ENCODE peak calls at places on chromosomes 5 and 9, in five cellular contexts. O is IMR-90, Z is esophagus squamous epithelium, T is GM12891, U is ovary. F is an unnamed sample.

GRCh38 chr5:173629628-173630027 is 13.2 kb upstream of the BOD1 start:
- DNase-seq in O (no peak), Z (no peak), T (peak; percentile 30), U (no peak), F (no peak)

GRCh38 chr5:178774446-178774845 is 44.0 kb upstream of the ZNF354A start:
- DNase-seq in O (no peak), Z (no peak), T (no peak), U (no peak), F (peak; percentile 27)

GRCh38 chr5:72509401-72509800 is 2.2 kb upstream of the ZNF366 start:
- DNase-seq in O (no peak), Z (no peak), T (no peak), U (no peak), F (no peak)

GRCh38 chr9:76292246-76292645 is 102.0 kb downstream of the RFK start:
- DNase-seq in O (peak; percentile 14), Z (no peak), T (no peak), U (no peak), F (no peak)

GRCh38 chr9:1233568-1233967 is 183.4 kb downstream of the DMRT2 start:
- DNase-seq in O (no peak), Z (no peak), T (no peak), U (no peak), F (no peak)

GRCh38 chr9:16358751-16359150 is 511.7 kb downstream of the BNC2 start:
- DNase-seq in O (no peak), Z (no peak), T (no peak), U (no peak), F (no peak)

GRCh38 chr5:116575635-116576042 is 1.0 kb upstream of the SEMA6A start:
- DNase-seq in O (no peak), Z (no peak), T (peak; percentile 5), U (peak; percentile 69), F (no peak)

GRCh38 chr5:163496286-163496685 is 9.1 kb upstream of the MAT2B start:
- DNase-seq in O (peak; percentile 47), Z (no peak), T (no peak), U (no peak), F (no peak)

GRCh38 chr5:5979761-5980570 is 398.4 kb downstream of the MED10 start:
- DNase-seq in O (no peak), Z (no peak), T (no peak), U (no peak), F (no peak)
- TF ChIP-seq POLR2A in O (no peak), Z (no peak), T (no peak), U (no peak), F (no peak)

GRCh38 chr9:137223078-137224040 is 1.3 kb upstream of the RNF208 start:
- DNase-seq in O (peak; percentile 97), Z (peak; percentile 88), T (peak; percentile 99), U (peak; percentile 98), F (peak; percentile 98)
- TF ChIP-seq POLR2A in O (no peak), Z (no peak), T (peak; percentile 80), U (peak; percentile 26), F (peak; percentile 50)

GRCh38 chr5:119452373-119453044 is at the start of gene HSD17B4:
- DNase-seq in O (peak; percentile 86), Z (peak; percentile 51), T (peak; percentile 64), U (peak; percentile 85), F (peak; percentile 96)
- TF ChIP-seq POLR2A in O (no peak), Z (no peak), T (peak; percentile 57), U (peak; percentile 68), F (peak; percentile 80)

DNA sequence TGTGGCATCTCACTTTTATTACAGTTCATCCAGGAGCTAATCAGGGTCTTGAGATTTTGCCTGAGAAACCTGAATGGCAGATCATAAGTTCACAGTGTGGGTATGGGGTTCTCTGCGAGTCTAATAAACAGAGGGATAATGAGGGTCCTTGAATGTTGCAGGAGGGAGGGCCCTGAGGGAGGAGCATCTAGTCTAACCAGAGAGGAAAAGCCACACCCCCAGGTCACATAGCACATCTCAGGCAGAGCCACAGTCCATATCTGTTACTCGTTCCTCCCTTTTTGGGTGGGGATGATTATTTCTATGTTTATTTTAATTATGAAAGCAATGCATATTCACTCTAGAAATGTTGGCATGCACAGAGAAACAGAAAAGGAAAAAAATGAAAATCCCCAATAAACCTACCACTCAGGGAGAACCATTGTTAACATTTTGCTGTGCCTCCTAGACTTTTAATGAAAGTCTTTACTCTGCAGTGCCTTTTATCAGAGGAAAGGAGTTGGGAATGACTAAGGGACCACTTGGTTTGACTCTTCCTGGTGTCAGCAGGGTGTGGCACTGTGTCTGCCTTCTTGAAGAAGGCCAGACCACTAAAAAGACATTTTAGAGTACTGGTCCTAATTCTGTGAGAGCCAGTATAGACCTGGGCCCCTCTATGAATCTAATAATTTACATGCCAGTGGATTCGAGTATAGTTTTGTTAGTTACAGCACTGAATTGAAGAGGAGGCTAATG is 2.8 kb downstream of the GALNT12 start:
- DNase-seq in O (no peak), Z (no peak), T (no peak), U (no peak), F (no peak)
- TF ChIP-seq POLR2A in O (no peak), Z (no peak), T (no peak), U (no peak), F (no peak)

GRCh38 chr9:35488566-35489312 is 1.2 kb upstream of the RUSC2 start:
- DNase-seq in O (no peak), Z (no peak), T (no peak), U (no peak), F (no peak)

GRCh38 chr9:35488019-35488418 is 1.9 kb upstream of the RUSC2 start:
- DNase-seq in O (no peak), Z (no peak), T (no peak), U (no peak), F (no peak)

GRCh38 chr9:35490910-35491465 is 1.1 kb downstream of the RUSC2 start:
- DNase-seq in O (peak; percentile 59), Z (no peak), T (no peak), U (no peak), F (no peak)

GRCh38 chr9:35490155-35490909 is 421 bp downstream of the RUSC2 start:
- DNase-seq in O (no peak), Z (no peak), T (no peak), U (no peak), F (peak; percentile 68)

DNA sequence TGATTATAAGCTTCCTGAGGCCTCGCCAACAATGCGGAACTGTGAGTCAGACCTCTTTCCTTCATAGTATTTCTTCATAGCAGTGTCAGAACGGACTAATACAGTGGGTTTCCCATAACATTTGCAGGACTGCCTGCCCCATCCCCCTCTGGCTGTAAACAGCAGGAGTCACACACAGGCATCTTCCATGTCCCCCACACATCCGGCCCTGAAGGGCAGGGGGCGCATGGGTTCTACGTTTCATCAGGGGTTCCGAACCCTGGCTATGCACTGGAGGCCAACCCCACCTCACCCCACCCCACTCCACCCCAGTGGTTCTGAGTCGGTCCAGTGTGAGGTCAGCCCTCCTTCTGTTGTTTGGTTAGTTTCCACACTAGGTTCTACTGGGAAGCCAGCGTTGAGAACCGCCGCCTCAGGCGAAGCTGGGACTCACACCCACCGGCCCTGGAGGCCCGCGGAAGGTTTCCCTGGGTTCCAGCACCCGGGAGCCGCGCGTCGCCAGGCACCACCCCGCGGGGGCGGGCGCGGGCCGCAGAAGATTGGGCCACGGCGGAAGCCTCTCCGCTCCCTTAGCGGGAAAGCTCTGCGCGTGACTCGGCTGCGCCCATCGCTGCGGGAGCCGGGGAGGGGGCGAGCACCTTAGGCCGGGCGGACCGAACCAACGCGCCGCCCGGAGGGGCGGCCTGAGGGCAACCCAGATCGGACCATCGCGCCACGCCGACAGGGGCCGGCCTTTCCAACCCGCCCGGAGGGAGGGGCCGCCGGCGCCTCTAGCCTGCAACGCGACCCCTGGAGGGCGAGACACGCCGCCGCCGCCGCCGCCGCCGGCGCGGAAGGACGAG is at the start of gene RUSC2:
- DNase-seq in O (peak; percentile 90), Z (no peak), T (peak; percentile 26), U (peak; percentile 91), F (peak; percentile 85)
- TF ChIP-seq POLR2A in O (peak; percentile 68), Z (no peak), T (no peak), U (peak; percentile 71), F (peak; percentile 91)

F was measured in right lobe of liver.